ENCODE peak calls at places on chromosomes 7 and 10, in four cellular contexts. Z is heart right ventricle, I is MM.1S, B is Panc1. R is an unnamed sample.

GRCh38 chr7:77799078-77799964 is 748 bp downstream of the PHTF2 start:
- DNase-seq in Z (peak; percentile 26), I (peak; percentile 27), B (no peak), R (no peak)

GRCh38 chr10:88249450-88249849 is 333.7 kb downstream of the RNLS start:
- DNase-seq in Z (no peak), I (no peak), B (no peak), R (no peak)

GRCh38 chr10:129730993-129731325 is 233.1 kb downstream of the EBF3 start:
- DNase-seq in Z (no peak), I (no peak), B (no peak), R (no peak)

GRCh38 chr7:39394105-39394504 is 172.1 kb upstream of the YAE1 start:
- DNase-seq in Z (no peak), I (no peak), B (no peak), R (no peak)

GRCh38 chr10:61320996-61321395 is 132.2 kb downstream of the TMEM26 start:
- DNase-seq in Z (no peak), I (no peak), B (no peak), R (no peak)

GRCh38 chr10:125199261-125199660 is 38.9 kb upstream of the CTBP2 start:
- DNase-seq in Z (no peak), I (no peak), B (no peak), R (no peak)

GRCh38 chr7:22184549-22185199 is 172.3 kb downstream of the RAPGEF5 start:
- DNase-seq in Z (no peak), I (no peak), B (no peak), R (no peak)

GRCh38 chr7:82444220-82445049 is 858 bp upstream of the CACNA2D1 start:
- DNase-seq in Z (no peak), I (peak; percentile 54), B (peak; percentile 57), R (no peak)

GRCh38 chr10:27716521-27716920 is 29.1 kb downstream of the MKX start:
- DNase-seq in Z (no peak), I (no peak), B (no peak), R (no peak)

GRCh38 chr7:30924624-30925023 is 13.0 kb downstream of the AQP1 start:
- DNase-seq in Z (no peak), I (no peak), B (no peak), R (no peak)

GRCh38 chr10:33212061-33212748 is 122.3 kb downstream of the NRP1 start:
- DNase-seq in Z (no peak), I (no peak), B (no peak), R (no peak)

GRCh38 chr10:76309744-76310441 is 878.5 kb downstream of the LRMDA start:
- DNase-seq in Z (no peak), I (no peak), B (no peak), R (no peak)

GRCh38 chr10:121394586-121394985 is 203.7 kb downstream of the FGFR2 start:
- DNase-seq in Z (no peak), I (no peak), B (no peak), R (no peak)

GRCh38 chr10:116316533-116316932 is 7.7 kb upstream of the CCDC172 start:
- DNase-seq in Z (no peak), I (peak; percentile 71), B (no peak), R (no peak)

GRCh38 chr7:879093-879492 is 2.7 kb downstream of the GET4 start:
- DNase-seq in Z (no peak), I (no peak), B (no peak), R (no peak)

GRCh38 chr10:22317121-22317370 is 858 bp downstream of the COMMD3 start:
- DNase-seq in Z (no peak), I (peak; percentile 70), B (no peak), R (no peak)

GRCh38 chr10:88172159-88172558 is 308.7 kb downstream of the PTEN start:
- DNase-seq in Z (no peak), I (no peak), B (no peak), R (no peak)

GRCh38 chr10:81725851-81726250 is 149.1 kb upstream of the NRG3 start:
- DNase-seq in Z (no peak), I (no peak), B (no peak), R (no peak)

DNA sequence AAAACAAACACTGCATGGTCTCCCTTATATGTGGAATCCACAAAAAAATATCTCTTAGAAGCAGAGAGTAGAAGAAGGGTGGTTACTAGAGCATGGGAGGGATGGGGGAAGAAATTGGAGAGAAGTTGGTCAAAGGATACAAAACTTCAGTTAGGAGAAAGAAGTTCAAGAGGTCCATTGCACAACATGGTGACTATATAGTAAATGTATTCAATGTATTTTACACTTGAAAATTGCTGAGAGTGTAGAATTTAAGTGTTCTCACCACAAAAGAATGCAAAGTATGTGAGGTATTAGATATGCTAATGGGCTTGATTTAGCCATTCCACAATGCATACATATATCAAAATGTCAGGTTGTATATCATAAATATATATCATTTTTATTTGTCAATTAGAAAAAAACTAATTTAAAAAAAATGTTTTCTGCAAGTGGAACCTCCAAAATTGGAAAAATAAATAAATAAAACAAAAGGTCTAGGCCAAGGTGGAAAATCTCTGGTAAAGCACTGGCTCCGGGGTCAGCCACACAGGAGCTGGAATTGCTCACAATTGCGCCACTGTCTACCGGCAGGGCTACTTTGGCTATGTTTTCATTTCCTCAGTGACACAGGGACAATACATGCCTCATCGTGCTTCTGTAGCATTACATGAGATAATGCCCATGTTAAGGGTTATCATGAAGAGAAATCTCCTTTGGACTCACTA is 231.9 kb upstream of the CELF2 start:
- DNase-seq in Z (no peak), I (no peak), B (no peak), R (no peak)
- H3K4me1 ChIP-seq in Z (no peaks in the 10 kb centered on the region), I (no peaks in the 10 kb centered on the region), B (no peaks in the 10 kb centered on the region), R (peaks cover 38% of the 10 kb centered on the region)

DNA sequence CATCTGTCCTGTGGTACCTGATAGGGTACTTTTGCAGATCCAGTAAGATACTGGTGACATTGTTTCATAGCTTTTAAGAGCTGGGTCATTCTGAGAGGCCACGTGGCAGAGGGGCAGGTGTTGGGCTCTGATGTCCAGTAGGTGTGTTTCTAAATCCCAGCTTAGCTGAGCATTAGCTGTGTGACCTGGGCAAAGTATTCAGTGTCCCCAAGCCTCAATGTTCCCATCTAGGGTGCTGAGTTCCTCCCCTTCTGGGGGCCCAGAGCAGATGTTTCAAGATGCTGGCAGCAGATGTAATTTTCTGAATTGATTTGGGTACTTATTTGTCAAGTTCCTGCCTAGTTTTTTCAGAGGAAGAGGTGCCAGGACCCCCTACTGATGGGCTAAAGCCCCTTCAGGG is 52.9 kb downstream of the NEURL1 start:
- DNase-seq in Z (no peak), I (no peak), B (no peak), R (no peak)
- H3K4me1 ChIP-seq in Z (peaks cover 7% of the 10 kb centered on the region), I (peaks cover 28% of the 10 kb centered on the region), B (peaks cover 8% of the 10 kb centered on the region), R (peaks cover 8% of the 10 kb centered on the region)

DNA sequence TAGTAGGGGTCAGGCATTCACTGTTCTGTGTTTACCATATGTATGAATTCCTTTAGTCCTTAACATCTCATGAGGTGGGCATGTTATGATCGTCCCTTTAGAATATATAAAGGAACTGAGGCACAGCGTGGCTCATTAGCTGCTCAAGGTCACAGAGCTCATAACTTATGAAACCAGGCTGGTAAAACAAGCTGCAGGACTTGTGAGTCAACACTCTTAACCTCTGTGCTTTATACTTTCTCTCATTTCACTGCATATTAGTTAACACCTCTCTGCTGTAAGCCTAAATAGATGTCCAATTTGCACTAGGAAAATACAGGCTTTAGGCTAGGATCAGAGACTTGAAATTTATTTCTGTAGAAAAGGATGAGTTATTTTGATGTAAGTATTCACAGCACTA is 180.3 kb upstream of the HDAC9 start:
- DNase-seq in Z (no peak), I (no peak), B (no peak), R (no peak)
- H3K4me1 ChIP-seq in Z (peaks cover 8% of the 10 kb centered on the region), I (peaks cover 10% of the 10 kb centered on the region), B (no peaks in the 10 kb centered on the region), R (no peaks in the 10 kb centered on the region)

DNA sequence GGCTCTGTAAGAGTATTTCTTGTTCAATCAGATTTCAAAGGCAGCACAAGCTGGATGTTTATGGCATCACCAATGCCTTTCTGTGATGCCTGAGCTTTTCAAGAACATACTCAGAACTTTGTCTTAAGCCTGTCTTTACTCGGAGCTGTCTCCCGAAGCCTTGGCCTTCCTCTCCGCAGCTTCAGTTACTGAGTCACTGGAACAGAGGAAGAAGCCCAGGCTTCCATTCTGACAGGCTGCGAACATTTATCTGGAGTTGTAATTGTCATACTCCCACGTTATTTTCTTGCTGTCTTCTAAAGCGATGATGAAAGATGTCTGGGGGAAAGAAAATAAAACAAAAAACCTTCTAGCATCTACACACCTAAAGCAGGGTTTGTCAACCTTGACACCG is 43.9 kb downstream of the GRK5 start:
- DNase-seq in Z (no peak), I (no peak), B (no peak), R (no peak)
- H3K4me1 ChIP-seq in Z (peaks cover 74% of the 10 kb centered on the region), I (no peaks in the 10 kb centered on the region), B (peaks cover 85% of the 10 kb centered on the region), R (peaks cover 19% of the 10 kb centered on the region)

DNA sequence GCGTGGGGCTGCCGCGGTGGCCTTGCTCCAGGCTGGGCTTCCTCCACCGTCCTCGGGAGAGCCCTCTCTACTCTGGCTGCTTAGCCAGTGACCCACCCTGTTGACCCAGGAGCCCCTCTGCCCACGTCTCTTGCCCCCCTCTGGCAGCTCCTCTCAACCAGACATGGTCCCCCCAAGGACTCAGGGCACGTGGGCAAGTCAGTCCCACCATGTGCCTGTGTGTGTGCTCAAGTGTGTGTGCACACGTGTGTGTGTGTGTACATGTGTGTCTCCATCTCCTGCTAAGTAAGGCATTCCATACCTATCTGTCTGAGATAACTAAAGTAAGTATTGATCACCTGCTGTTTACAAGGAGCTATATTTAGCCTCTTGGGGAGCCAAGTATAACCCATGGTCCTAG is 101.0 kb downstream of the C10orf105 start:
- DNase-seq in Z (no peak), I (no peak), B (no peak), R (no peak)
- H3K4me1 ChIP-seq in Z (peaks cover 20% of the 10 kb centered on the region), I (peaks cover 8% of the 10 kb centered on the region), B (peaks cover 21% of the 10 kb centered on the region), R (no peaks in the 10 kb centered on the region)

DNA sequence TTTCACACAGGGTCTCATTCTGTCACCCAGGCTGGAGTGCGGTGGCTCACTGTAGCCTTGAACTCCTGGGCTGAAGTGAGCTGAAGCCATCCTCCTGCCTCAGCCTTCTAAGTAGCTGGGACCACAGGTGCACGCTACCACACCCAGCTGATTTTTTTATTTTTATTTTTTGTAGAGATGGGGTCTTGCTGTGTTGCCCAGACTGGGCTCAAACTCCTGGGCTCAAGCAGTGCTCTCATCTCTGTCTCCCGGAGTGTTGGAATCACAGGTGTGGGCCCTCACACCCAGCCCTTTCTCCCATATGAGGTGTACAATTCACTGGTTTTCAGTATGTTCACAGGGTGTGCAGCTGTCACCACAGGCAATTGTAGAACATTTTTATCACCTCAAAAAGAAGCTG is 5.2 kb downstream of the INPP5A start:
- DNase-seq in Z (no peak), I (no peak), B (no peak), R (no peak)
- H3K4me1 ChIP-seq in Z (peaks cover 66% of the 10 kb centered on the region), I (no peaks in the 10 kb centered on the region), B (peaks cover 47% of the 10 kb centered on the region), R (peaks cover 21% of the 10 kb centered on the region)

DNA sequence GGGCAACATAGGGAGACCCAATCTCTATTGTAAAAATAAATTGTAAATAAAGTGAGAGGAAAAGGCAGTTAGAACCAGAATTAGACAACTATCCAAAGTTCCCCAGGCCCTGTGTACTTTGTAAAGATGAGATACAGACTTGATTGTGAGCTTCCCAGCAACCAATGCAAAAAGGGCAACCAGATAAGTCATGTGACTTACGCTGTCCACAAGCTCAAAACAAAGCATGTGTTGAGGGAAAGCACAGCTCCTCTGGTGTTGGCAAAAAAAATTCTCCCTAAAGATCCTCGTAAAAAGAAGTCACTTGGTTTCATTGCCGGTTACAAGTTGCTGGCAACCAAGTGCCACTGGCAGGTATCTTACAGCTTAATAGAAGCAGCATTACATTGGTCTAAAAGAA is 154.0 kb downstream of the CUX1 start:
- DNase-seq in Z (no peak), I (no peak), B (no peak), R (no peak)
- H3K4me1 ChIP-seq in Z (no peaks in the 10 kb centered on the region), I (no peaks in the 10 kb centered on the region), B (no peaks in the 10 kb centered on the region), R (no peaks in the 10 kb centered on the region)